ENCODE peak calls at places on chromosomes 1 and 21, in eight cellular contexts. One of them, this sample, is unnamed.

GRCh38 chr1:78081980-78082860 is 36.5 kb downstream of the GIPC2 start:
- DNase-seq in heart right ventricle: no peak
- DNase-seq in stimulated activated CD8-positive, alpha-beta memory T cell treated with anti-CD3 and anti-CD28 coated beads, Interleukin-2, amount 100 ng/mL, for 1 hour: no peak
- DNase-seq in nephron progenitor cell: no peak
- DNase-seq in naive thymus-derived CD8-positive, alpha-beta T cell: no peak
- DNase-seq in cardiac fibroblast: peak
- DNase-seq in pulmonary artery endothelial cell: no peak
- DNase-seq in Right ventricle myocardium inferior: no peak
- DNase-seq in this sample: no peak

GRCh38 chr1:105608713-105609112 is 1447.8 kb upstream of the PRMT6 start:
- DNase-seq in pulmonary artery endothelial cell: no peak
- DNase-seq in heart right ventricle: no peak
- DNase-seq in nephron progenitor cell: no peak
- DNase-seq in Right ventricle myocardium inferior: no peak
- DNase-seq in cardiac fibroblast: peak
- DNase-seq in naive thymus-derived CD8-positive, alpha-beta T cell: no peak
- DNase-seq in stimulated activated CD8-positive, alpha-beta memory T cell treated with anti-CD3 and anti-CD28 coated beads, Interleukin-2, amount 100 ng/mL, for 1 hour: no peak
- DNase-seq in this sample: peak

GRCh38 chr21:46667191-46667734 is 31.8 kb downstream of the PRMT2 start:
- DNase-seq in heart right ventricle: no peak
- DNase-seq in Right ventricle myocardium inferior: peak
- DNase-seq in nephron progenitor cell: peak
- DNase-seq in cardiac fibroblast: peak
- DNase-seq in pulmonary artery endothelial cell: no peak
- DNase-seq in naive thymus-derived CD8-positive, alpha-beta T cell: no peak
- DNase-seq in stimulated activated CD8-positive, alpha-beta memory T cell treated with anti-CD3 and anti-CD28 coated beads, Interleukin-2, amount 100 ng/mL, for 1 hour: no peak
- DNase-seq in this sample: no peak

GRCh38 chr1:170620164-170620563 is 43.8 kb upstream of the PRRX1 start:
- DNase-seq in nephron progenitor cell: no peak
- DNase-seq in Right ventricle myocardium inferior: no peak
- DNase-seq in naive thymus-derived CD8-positive, alpha-beta T cell: no peak
- DNase-seq in heart right ventricle: no peak
- DNase-seq in stimulated activated CD8-positive, alpha-beta memory T cell treated with anti-CD3 and anti-CD28 coated beads, Interleukin-2, amount 100 ng/mL, for 1 hour: no peak
- DNase-seq in cardiac fibroblast: peak
- DNase-seq in pulmonary artery endothelial cell: no peak
- DNase-seq in this sample: no peak

GRCh38 chr21:33682992-33683627 is 40.8 kb downstream of the ITSN1 start:
- DNase-seq in cardiac fibroblast: peak
- DNase-seq in nephron progenitor cell: no peak
- DNase-seq in naive thymus-derived CD8-positive, alpha-beta T cell: no peak
- DNase-seq in heart right ventricle: no peak
- DNase-seq in Right ventricle myocardium inferior: no peak
- DNase-seq in stimulated activated CD8-positive, alpha-beta memory T cell treated with anti-CD3 and anti-CD28 coated beads, Interleukin-2, amount 100 ng/mL, for 1 hour: no peak
- DNase-seq in pulmonary artery endothelial cell: peak
- DNase-seq in this sample: no peak

GRCh38 chr1:29465755-29466154 is 229.4 kb downstream of the PTPRU start:
- DNase-seq in nephron progenitor cell: peak
- DNase-seq in naive thymus-derived CD8-positive, alpha-beta T cell: no peak
- DNase-seq in stimulated activated CD8-positive, alpha-beta memory T cell treated with anti-CD3 and anti-CD28 coated beads, Interleukin-2, amount 100 ng/mL, for 1 hour: no peak
- DNase-seq in pulmonary artery endothelial cell: no peak
- DNase-seq in cardiac fibroblast: peak
- DNase-seq in heart right ventricle: no peak
- DNase-seq in Right ventricle myocardium inferior: no peak
- DNase-seq in this sample: no peak

GRCh38 chr1:61585714-61586113 is 139.2 kb downstream of the TM2D1 start:
- DNase-seq in heart right ventricle: no peak
- DNase-seq in Right ventricle myocardium inferior: no peak
- DNase-seq in naive thymus-derived CD8-positive, alpha-beta T cell: no peak
- DNase-seq in nephron progenitor cell: no peak
- DNase-seq in stimulated activated CD8-positive, alpha-beta memory T cell treated with anti-CD3 and anti-CD28 coated beads, Interleukin-2, amount 100 ng/mL, for 1 hour: no peak
- DNase-seq in pulmonary artery endothelial cell: no peak
- DNase-seq in cardiac fibroblast: no peak
- DNase-seq in this sample: no peak

GRCh38 chr1:28370220-28371010 is 875 bp downstream of the PHACTR4 start:
- DNase-seq in nephron progenitor cell: no peak
- DNase-seq in Right ventricle myocardium inferior: no peak
- DNase-seq in naive thymus-derived CD8-positive, alpha-beta T cell: peak
- DNase-seq in cardiac fibroblast: peak
- DNase-seq in stimulated activated CD8-positive, alpha-beta memory T cell treated with anti-CD3 and anti-CD28 coated beads, Interleukin-2, amount 100 ng/mL, for 1 hour: no peak
- DNase-seq in pulmonary artery endothelial cell: no peak
- DNase-seq in heart right ventricle: peak
- DNase-seq in this sample: peak

GRCh38 chr1:41341365-41341683 is 19.9 kb upstream of the FOXO6 start:
- DNase-seq in nephron progenitor cell: no peak
- DNase-seq in stimulated activated CD8-positive, alpha-beta memory T cell treated with anti-CD3 and anti-CD28 coated beads, Interleukin-2, amount 100 ng/mL, for 1 hour: no peak
- DNase-seq in naive thymus-derived CD8-positive, alpha-beta T cell: no peak
- DNase-seq in cardiac fibroblast: no peak
- DNase-seq in heart right ventricle: no peak
- DNase-seq in Right ventricle myocardium inferior: no peak
- DNase-seq in pulmonary artery endothelial cell: no peak
- DNase-seq in this sample: no peak

GRCh38 chr1:173240609-173241008 is 33.5 kb upstream of the TNFSF4 start:
- DNase-seq in Right ventricle myocardium inferior: no peak
- DNase-seq in naive thymus-derived CD8-positive, alpha-beta T cell: no peak
- DNase-seq in cardiac fibroblast: no peak
- DNase-seq in pulmonary artery endothelial cell: no peak
- DNase-seq in heart right ventricle: no peak
- DNase-seq in stimulated activated CD8-positive, alpha-beta memory T cell treated with anti-CD3 and anti-CD28 coated beads, Interleukin-2, amount 100 ng/mL, for 1 hour: no peak
- DNase-seq in nephron progenitor cell: no peak
- DNase-seq in this sample: no peak

GRCh38 chr1:43499882-43500281 is 30.8 kb upstream of the PTPRF start:
- DNase-seq in Right ventricle myocardium inferior: no peak
- DNase-seq in stimulated activated CD8-positive, alpha-beta memory T cell treated with anti-CD3 and anti-CD28 coated beads, Interleukin-2, amount 100 ng/mL, for 1 hour: no peak
- DNase-seq in cardiac fibroblast: no peak
- DNase-seq in nephron progenitor cell: no peak
- DNase-seq in heart right ventricle: no peak
- DNase-seq in naive thymus-derived CD8-positive, alpha-beta T cell: no peak
- DNase-seq in pulmonary artery endothelial cell: no peak
- DNase-seq in this sample: no peak

GRCh38 chr1:223788746-223789415 is 56.9 kb downstream of the TP53BP2 start:
- DNase-seq in pulmonary artery endothelial cell: no peak
- DNase-seq in Right ventricle myocardium inferior: no peak
- DNase-seq in stimulated activated CD8-positive, alpha-beta memory T cell treated with anti-CD3 and anti-CD28 coated beads, Interleukin-2, amount 100 ng/mL, for 1 hour: no peak
- DNase-seq in cardiac fibroblast: no peak
- DNase-seq in naive thymus-derived CD8-positive, alpha-beta T cell: no peak
- DNase-seq in heart right ventricle: no peak
- DNase-seq in nephron progenitor cell: no peak
- DNase-seq in this sample: peak

GRCh38 chr1:118018064-118018463 is 88.5 kb downstream of the WDR3 start:
- DNase-seq in cardiac fibroblast: no peak
- DNase-seq in naive thymus-derived CD8-positive, alpha-beta T cell: no peak
- DNase-seq in heart right ventricle: no peak
- DNase-seq in nephron progenitor cell: no peak
- DNase-seq in Right ventricle myocardium inferior: no peak
- DNase-seq in pulmonary artery endothelial cell: no peak
- DNase-seq in stimulated activated CD8-positive, alpha-beta memory T cell treated with anti-CD3 and anti-CD28 coated beads, Interleukin-2, amount 100 ng/mL, for 1 hour: no peak
- DNase-seq in this sample: no peak

This sample was measured in pons.